ENCODE peak calls at places on chromosomes 4 and X, in six cellular contexts. One of them, this sample, is unnamed.

GRCh38 chr4:91116861-91117260 is 989.7 kb downstream of the CCSER1 start:
- DNase-seq in progenitor cell of endocrine pancreas: no peak
- DNase-seq in upper lobe of right lung: no peak
- DNase-seq in CD4-positive, alpha-beta T cell: no peak
- DNase-seq in HFFc6: no peak
- DNase-seq in AG09319: no peak
- DNase-seq in this sample: no peak

GRCh38 chr4:108954880-108955279 is 192.0 kb upstream of the ETNPPL start:
- DNase-seq in progenitor cell of endocrine pancreas: no peak
- DNase-seq in upper lobe of right lung: no peak
- DNase-seq in CD4-positive, alpha-beta T cell: no peak
- DNase-seq in HFFc6: no peak
- DNase-seq in AG09319: no peak
- DNase-seq in this sample: no peak

GRCh38 chr4:41257257-41257900 is 651 bp downstream of the UCHL1 start:
- DNase-seq in progenitor cell of endocrine pancreas: peak; percentile 59
- DNase-seq in upper lobe of right lung: peak; percentile 80
- DNase-seq in CD4-positive, alpha-beta T cell: no peak
- DNase-seq in HFFc6: peak; percentile 16
- DNase-seq in AG09319: no peak
- DNase-seq in this sample: peak; percentile 18

GRCh38 chrX:10769696-10770619 is 149.6 kb upstream of the MID1 start:
- DNase-seq in progenitor cell of endocrine pancreas: no peak
- DNase-seq in upper lobe of right lung: no peak
- DNase-seq in CD4-positive, alpha-beta T cell: no peak
- DNase-seq in HFFc6: peak; percentile 4
- DNase-seq in AG09319: peak; percentile 42
- DNase-seq in this sample: no peak

GRCh38 chr4:96652821-96653220 is 812.9 kb downstream of the PDHA2 start:
- DNase-seq in progenitor cell of endocrine pancreas: no peak
- DNase-seq in upper lobe of right lung: peak; percentile 41
- DNase-seq in CD4-positive, alpha-beta T cell: no peak
- DNase-seq in HFFc6: no peak
- DNase-seq in AG09319: no peak
- DNase-seq in this sample: no peak

GRCh38 chr4:55910140-55910539 is 38.6 kb upstream of the CEP135 start:
- DNase-seq in progenitor cell of endocrine pancreas: no peak
- DNase-seq in upper lobe of right lung: no peak
- DNase-seq in CD4-positive, alpha-beta T cell: no peak
- DNase-seq in HFFc6: peak; percentile 50
- DNase-seq in AG09319: no peak
- DNase-seq in this sample: no peak

GRCh38 chr4:141041021-141041476 is 92.2 kb downstream of the RNF150 start:
- DNase-seq in progenitor cell of endocrine pancreas: no peak
- DNase-seq in upper lobe of right lung: no peak
- DNase-seq in CD4-positive, alpha-beta T cell: no peak
- DNase-seq in HFFc6: peak; percentile 45
- DNase-seq in AG09319: no peak
- DNase-seq in this sample: no peak

GRCh38 chr4:53557601-53558000 is 33.7 kb downstream of the LNX1 start:
- DNase-seq in progenitor cell of endocrine pancreas: no peak
- DNase-seq in upper lobe of right lung: no peak
- DNase-seq in CD4-positive, alpha-beta T cell: no peak
- DNase-seq in HFFc6: no peak
- DNase-seq in AG09319: no peak
- DNase-seq in this sample: no peak

GRCh38 chr4:95086532-95086931 is 328.8 kb downstream of the BMPR1B start:
- DNase-seq in progenitor cell of endocrine pancreas: no peak
- DNase-seq in upper lobe of right lung: no peak
- DNase-seq in CD4-positive, alpha-beta T cell: no peak
- DNase-seq in HFFc6: no peak
- DNase-seq in AG09319: no peak
- DNase-seq in this sample: no peak

GRCh38 chrX:69055193-69055592 is 110.1 kb downstream of the PJA1 start:
- DNase-seq in progenitor cell of endocrine pancreas: no peak
- DNase-seq in upper lobe of right lung: no peak
- DNase-seq in CD4-positive, alpha-beta T cell: no peak
- DNase-seq in HFFc6: no peak
- DNase-seq in AG09319: no peak
- DNase-seq in this sample: no peak

GRCh38 chrX:100410083-100410590 is at the start of gene PCDH19:
- DNase-seq in progenitor cell of endocrine pancreas: peak; percentile 69
- DNase-seq in upper lobe of right lung: peak; percentile 66
- DNase-seq in CD4-positive, alpha-beta T cell: no peak
- DNase-seq in HFFc6: no peak
- DNase-seq in AG09319: peak; percentile 8
- DNase-seq in this sample: no peak

GRCh38 chrX:9525511-9526248 is 60.8 kb downstream of the TBL1X start:
- DNase-seq in progenitor cell of endocrine pancreas: no peak
- DNase-seq in upper lobe of right lung: no peak
- DNase-seq in CD4-positive, alpha-beta T cell: peak; percentile 2
- DNase-seq in HFFc6: no peak
- DNase-seq in AG09319: no peak
- DNase-seq in this sample: no peak

GRCh38 chr4:7971881-7972500 is 32.3 kb upstream of the AFAP1 start:
- DNase-seq in progenitor cell of endocrine pancreas: no peak
- DNase-seq in upper lobe of right lung: no peak
- DNase-seq in CD4-positive, alpha-beta T cell: no peak
- DNase-seq in HFFc6: peak; percentile 31
- DNase-seq in AG09319: no peak
- DNase-seq in this sample: no peak

GRCh38 chr4:22515888-22516541 is at the start of gene ADGRA3:
- DNase-seq in progenitor cell of endocrine pancreas: peak; percentile 75
- DNase-seq in upper lobe of right lung: peak; percentile 90
- DNase-seq in CD4-positive, alpha-beta T cell: no peak
- DNase-seq in HFFc6: peak; percentile 40
- DNase-seq in AG09319: no peak
- DNase-seq in this sample: no peak

GRCh38 chr4:104064650-104065577 is 345.1 kb upstream of the TACR3 start:
- DNase-seq in progenitor cell of endocrine pancreas: peak; percentile 25
- DNase-seq in upper lobe of right lung: peak; percentile 57
- DNase-seq in CD4-positive, alpha-beta T cell: no peak
- DNase-seq in HFFc6: no peak
- DNase-seq in AG09319: no peak
- DNase-seq in this sample: no peak

GRCh38 chr4:134201216-134202098 is at the start of gene PABPC4L:
- DNase-seq in progenitor cell of endocrine pancreas: peak; percentile 30
- DNase-seq in upper lobe of right lung: peak; percentile 68
- DNase-seq in CD4-positive, alpha-beta T cell: no peak
- DNase-seq in HFFc6: peak; percentile 29
- DNase-seq in AG09319: no peak
- DNase-seq in this sample: no peak

GRCh38 chr4:55440786-55441185 is 45.0 kb downstream of the TMEM165 start:
- DNase-seq in progenitor cell of endocrine pancreas: no peak
- DNase-seq in upper lobe of right lung: no peak
- DNase-seq in CD4-positive, alpha-beta T cell: no peak
- DNase-seq in HFFc6: no peak
- DNase-seq in AG09319: no peak
- DNase-seq in this sample: no peak

GRCh38 chr4:111483375-111484169 is 661.7 kb upstream of the FAM241A start:
- DNase-seq in progenitor cell of endocrine pancreas: no peak
- DNase-seq in upper lobe of right lung: peak; percentile 48
- DNase-seq in CD4-positive, alpha-beta T cell: no peak
- DNase-seq in HFFc6: no peak
- DNase-seq in AG09319: no peak
- DNase-seq in this sample: no peak

GRCh38 chrX:21905976-21906375 is 34.5 kb upstream of the SMS start:
- DNase-seq in progenitor cell of endocrine pancreas: no peak
- DNase-seq in upper lobe of right lung: no peak
- DNase-seq in CD4-positive, alpha-beta T cell: no peak
- DNase-seq in HFFc6: no peak
- DNase-seq in AG09319: no peak
- DNase-seq in this sample: no peak

GRCh38 chrX:72540318-72540717 is 32.3 kb downstream of the HDAC8 start:
- DNase-seq in progenitor cell of endocrine pancreas: no peak
- DNase-seq in upper lobe of right lung: no peak
- DNase-seq in CD4-positive, alpha-beta T cell: no peak
- DNase-seq in HFFc6: peak; percentile 0
- DNase-seq in AG09319: peak; percentile 14
- DNase-seq in this sample: no peak

GRCh38 chr4:176277162-176277904 is 8.3 kb upstream of the ASB5 start:
- DNase-seq in progenitor cell of endocrine pancreas: peak; percentile 18
- DNase-seq in upper lobe of right lung: no peak
- DNase-seq in CD4-positive, alpha-beta T cell: peak; percentile 3
- DNase-seq in HFFc6: peak; percentile 60
- DNase-seq in AG09319: no peak
- DNase-seq in this sample: no peak

GRCh38 chr4:24419147-24420034 is 165.0 kb downstream of the DHX15 start:
- DNase-seq in progenitor cell of endocrine pancreas: peak; percentile 68
- DNase-seq in upper lobe of right lung: peak; percentile 84
- DNase-seq in CD4-positive, alpha-beta T cell: peak; percentile 56
- DNase-seq in HFFc6: peak; percentile 48
- DNase-seq in AG09319: peak; percentile 36
- DNase-seq in this sample: peak; percentile 28

GRCh38 chrX:100994352-100995281 is 25.1 kb downstream of the ARL13A start:
- DNase-seq in progenitor cell of endocrine pancreas: no peak
- DNase-seq in upper lobe of right lung: no peak
- DNase-seq in CD4-positive, alpha-beta T cell: no peak
- DNase-seq in HFFc6: peak; percentile 23
- DNase-seq in AG09319: no peak
- DNase-seq in this sample: no peak

GRCh38 chr4:140937866-140938265 is 181.7 kb upstream of the TBC1D9 start:
- DNase-seq in progenitor cell of endocrine pancreas: no peak
- DNase-seq in upper lobe of right lung: no peak
- DNase-seq in CD4-positive, alpha-beta T cell: no peak
- DNase-seq in HFFc6: peak; percentile 89
- DNase-seq in AG09319: peak; percentile 61
- DNase-seq in this sample: no peak

GRCh38 chr4:24321151-24321550 is 263.2 kb downstream of the DHX15 start:
- DNase-seq in progenitor cell of endocrine pancreas: no peak
- DNase-seq in upper lobe of right lung: no peak
- DNase-seq in CD4-positive, alpha-beta T cell: no peak
- DNase-seq in HFFc6: no peak
- DNase-seq in AG09319: no peak
- DNase-seq in this sample: no peak

GRCh38 chrX:65587616-65588526 is 53.3 kb upstream of the LAS1L start:
- DNase-seq in progenitor cell of endocrine pancreas: no peak
- DNase-seq in upper lobe of right lung: peak; percentile 80
- DNase-seq in CD4-positive, alpha-beta T cell: no peak
- DNase-seq in HFFc6: peak; percentile 52
- DNase-seq in AG09319: peak; percentile 37
- DNase-seq in this sample: no peak

GRCh38 chr4:107893171-107894137 is 37.9 kb upstream of the CYP2U1 start:
- DNase-seq in progenitor cell of endocrine pancreas: no peak
- DNase-seq in upper lobe of right lung: no peak
- DNase-seq in CD4-positive, alpha-beta T cell: no peak
- DNase-seq in HFFc6: no peak
- DNase-seq in AG09319: no peak
- DNase-seq in this sample: no peak

GRCh38 chr4:101367201-101367600 is 19.9 kb upstream of the PPP3CA start:
- DNase-seq in progenitor cell of endocrine pancreas: no peak
- DNase-seq in upper lobe of right lung: no peak
- DNase-seq in CD4-positive, alpha-beta T cell: no peak
- DNase-seq in HFFc6: peak; percentile 87
- DNase-seq in AG09319: no peak
- DNase-seq in this sample: no peak

GRCh38 chr4:99352602-99353580 is at the start of gene ADH1C:
- DNase-seq in progenitor cell of endocrine pancreas: no peak
- DNase-seq in upper lobe of right lung: no peak
- DNase-seq in CD4-positive, alpha-beta T cell: no peak
- DNase-seq in HFFc6: no peak
- DNase-seq in AG09319: no peak
- DNase-seq in this sample: no peak

DNA sequence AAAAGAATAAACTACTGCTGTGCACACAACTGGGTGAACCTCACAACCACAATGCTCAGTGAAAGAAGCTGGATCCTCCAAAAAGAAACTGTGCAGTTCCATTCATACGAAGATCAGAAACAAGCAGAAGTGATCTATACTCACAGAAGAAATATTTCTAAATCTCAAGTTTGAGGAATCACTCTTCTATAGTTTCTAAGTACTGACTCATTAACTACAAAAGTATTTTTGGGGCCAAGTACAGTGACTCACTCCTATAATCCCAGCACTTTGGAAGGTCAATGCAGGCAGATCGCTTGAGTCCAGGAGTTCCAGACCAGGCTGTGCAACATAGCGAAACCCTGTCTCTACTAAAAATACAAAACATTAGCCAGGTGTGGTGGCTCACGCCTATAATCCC is 51.3 kb upstream of the RELL1 start:
- DNase-seq in progenitor cell of endocrine pancreas: no peak
- DNase-seq in upper lobe of right lung: no peak
- DNase-seq in CD4-positive, alpha-beta T cell: no peak
- DNase-seq in HFFc6: peak; percentile 73
- DNase-seq in AG09319: no peak
- DNase-seq in this sample: no peak
- TF ChIP-seq CTCF in progenitor cell of endocrine pancreas: no peak
- TF ChIP-seq CTCF in upper lobe of right lung: no peak
- TF ChIP-seq CTCF in CD4-positive, alpha-beta T cell: no peak
- TF ChIP-seq CTCF in HFFc6: no peak
- TF ChIP-seq CTCF in AG09319: no peak
- TF ChIP-seq CTCF in this sample: no peak

GRCh38 chr4:172662113-172662512 is 506.5 kb upstream of the GALNT7 start:
- DNase-seq in progenitor cell of endocrine pancreas: no peak
- DNase-seq in upper lobe of right lung: no peak
- DNase-seq in CD4-positive, alpha-beta T cell: no peak
- DNase-seq in HFFc6: no peak
- DNase-seq in AG09319: no peak
- DNase-seq in this sample: no peak

GRCh38 chr4:172666711-172667368 is 501.8 kb upstream of the GALNT7 start:
- DNase-seq in progenitor cell of endocrine pancreas: no peak
- DNase-seq in upper lobe of right lung: no peak
- DNase-seq in CD4-positive, alpha-beta T cell: no peak
- DNase-seq in HFFc6: no peak
- DNase-seq in AG09319: no peak
- DNase-seq in this sample: no peak
- TF ChIP-seq CTCF in progenitor cell of endocrine pancreas: peak; percentile 16
- TF ChIP-seq CTCF in upper lobe of right lung: no peak
- TF ChIP-seq CTCF in CD4-positive, alpha-beta T cell: no peak
- TF ChIP-seq CTCF in HFFc6: no peak
- TF ChIP-seq CTCF in AG09319: no peak
- TF ChIP-seq CTCF in this sample: no peak

GRCh38 chrX:117985241-117985640 is 131.4 kb downstream of the KLHL13 start:
- DNase-seq in progenitor cell of endocrine pancreas: no peak
- DNase-seq in upper lobe of right lung: no peak
- DNase-seq in CD4-positive, alpha-beta T cell: no peak
- DNase-seq in HFFc6: no peak
- DNase-seq in AG09319: no peak
- DNase-seq in this sample: no peak
- TF ChIP-seq CTCF in progenitor cell of endocrine pancreas: peak; percentile 35
- TF ChIP-seq CTCF in upper lobe of right lung: no peak
- TF ChIP-seq CTCF in CD4-positive, alpha-beta T cell: no peak
- TF ChIP-seq CTCF in HFFc6: no peak
- TF ChIP-seq CTCF in AG09319: peak; percentile 23
- TF ChIP-seq CTCF in this sample: no peak

GRCh38 chr4:73309211-73309610 is 50.6 kb upstream of the ANKRD17 start:
- DNase-seq in progenitor cell of endocrine pancreas: no peak
- DNase-seq in upper lobe of right lung: no peak
- DNase-seq in CD4-positive, alpha-beta T cell: no peak
- DNase-seq in HFFc6: peak; percentile 24
- DNase-seq in AG09319: no peak
- DNase-seq in this sample: no peak
- TF ChIP-seq CTCF in progenitor cell of endocrine pancreas: no peak
- TF ChIP-seq CTCF in upper lobe of right lung: no peak
- TF ChIP-seq CTCF in CD4-positive, alpha-beta T cell: no peak
- TF ChIP-seq CTCF in HFFc6: no peak
- TF ChIP-seq CTCF in AG09319: no peak
- TF ChIP-seq CTCF in this sample: no peak

GRCh38 chrX:2500091-2500680 is 590 bp downstream of the DHRSX start:
- DNase-seq in progenitor cell of endocrine pancreas: peak; percentile 34
- DNase-seq in upper lobe of right lung: peak; percentile 79
- DNase-seq in CD4-positive, alpha-beta T cell: peak; percentile 25
- DNase-seq in HFFc6: peak; percentile 50
- DNase-seq in AG09319: no peak
- DNase-seq in this sample: peak; percentile 51
- TF ChIP-seq CTCF in progenitor cell of endocrine pancreas: peak; percentile 40
- TF ChIP-seq CTCF in upper lobe of right lung: no peak
- TF ChIP-seq CTCF in CD4-positive, alpha-beta T cell: no peak
- TF ChIP-seq CTCF in HFFc6: peak; percentile 31
- TF ChIP-seq CTCF in AG09319: no peak
- TF ChIP-seq CTCF in this sample: no peak

This sample was measured in activated B cell treated with CpG ODN at 0.5 μM for 24 hours.